ENCODE peak calls at places on chromosome 22, in four cellular contexts. C is endodermal cell, Q is fibroblast of lung, L is IMR-90. B is an unnamed sample.
A peak's percentile ranks its signal among the peaks of the same experiment; 100 is the strongest.

GRCh38 chr22:22433770-22434169 is 74.8 kb downstream of the ZNF280B start:
- DNase-seq in C (no peak), Q (no peak), L (no peak), B (no peak)

GRCh38 chr22:47082505-47082904 is 320.1 kb downstream of the TBC1D22A start:
- DNase-seq in C (peak; percentile 6), Q (peak; percentile 16), L (no peak), B (no peak)

GRCh38 chr22:38032681-38033521 is 24.3 kb upstream of the PICK1 start:
- DNase-seq in C (no peak), Q (peak; percentile 69), L (peak; percentile 90), B (peak; percentile 83)

GRCh38 chr22:28402066-28402465 is 277.6 kb downstream of the TTC28 start:
- DNase-seq in C (no peak), Q (no peak), L (no peak), B (no peak)

GRCh38 chr22:33984211-33984610 is 63.9 kb upstream of the LARGE1 start:
- DNase-seq in C (no peak), Q (no peak), L (no peak), B (no peak)

GRCh38 chr22:25702046-25702445 is 39.9 kb upstream of the MYO18B start:
- DNase-seq in C (no peak), Q (peak; percentile 19), L (peak; percentile 29), B (no peak)

GRCh38 chr22:48410536-48410935 is 1417.1 kb downstream of the BRD1 start:
- DNase-seq in C (no peak), Q (no peak), L (no peak), B (no peak)

GRCh38 chr22:28019360-28019759 is 100.3 kb upstream of the PITPNB start:
- DNase-seq in C (no peak), Q (peak; percentile 29), L (no peak), B (peak; percentile 13)

GRCh38 chr22:36733271-36733670 is 29.7 kb upstream of the CACNG2 start:
- DNase-seq in C (peak; percentile 10), Q (no peak), L (no peak), B (no peak)

GRCh38 chr22:39289445-39290247 is 29.8 kb downstream of the RPL3 start:
- DNase-seq in C (peak; percentile 57), Q (no peak), L (no peak), B (no peak)

GRCh38 chr22:39284983-39285382 is 34.4 kb downstream of the RPL3 start:
- DNase-seq in C (no peak), Q (no peak), L (no peak), B (no peak)

GRCh38 chr22:39288135-39288898 is 31.1 kb downstream of the RPL3 start:
- DNase-seq in C (no peak), Q (no peak), L (no peak), B (no peak)

GRCh38 chr22:39284142-39284980 is 35.1 kb downstream of the RPL3 start:
- DNase-seq in C (no peak), Q (no peak), L (no peak), B (no peak)

DNA sequence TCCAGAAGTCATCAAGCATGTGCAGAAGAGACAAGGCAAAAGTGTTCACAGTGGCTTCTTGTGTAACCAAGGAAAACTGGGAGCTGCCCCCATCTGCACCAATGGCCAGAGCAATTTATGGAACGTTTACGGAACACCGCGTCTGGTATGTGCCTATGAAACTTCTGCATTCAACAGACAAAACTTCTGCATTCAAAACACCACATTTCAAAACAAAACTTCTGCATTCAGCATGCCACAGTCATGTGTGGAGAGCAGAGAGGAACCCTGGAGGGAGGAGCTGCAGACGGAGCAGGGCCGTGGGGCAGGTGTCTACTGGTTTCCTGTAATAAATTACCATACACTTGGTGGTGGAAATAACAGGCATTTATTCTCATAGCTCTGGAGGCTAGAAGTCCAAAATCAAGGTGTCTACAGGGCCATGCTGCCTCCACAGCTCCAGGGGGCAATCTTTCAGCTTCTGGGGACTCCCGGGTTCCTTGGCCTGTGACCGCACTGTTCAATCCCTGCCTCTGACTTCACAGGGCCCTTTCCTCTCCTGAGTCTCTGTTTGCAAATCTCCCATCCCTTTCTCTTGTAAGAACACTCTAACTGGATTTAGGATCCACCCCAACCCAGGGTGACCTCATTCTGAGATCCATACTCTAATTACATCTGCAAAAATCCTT is 32.2 kb downstream of the RPL3 start:
- DNase-seq in C (no peak), Q (no peak), L (no peak), B (no peak)
- H3K4me1 ChIP-seq in C (no peaks in the 10 kb centered on the region), Q (no peaks in the 10 kb centered on the region), L (peaks cover 28% of the 10 kb centered on the region), B (peaks cover 1% of the 10 kb centered on the region)

GRCh38 chr22:17257578-17257977 is 38.3 kb upstream of the ADA2 start:
- DNase-seq in C (peak; percentile 68), Q (no peak), L (no peak), B (no peak)
- H3K4me3 ChIP-seq in C (no peak overlapping the region), Q (no peak overlapping the region), L (no peak overlapping the region), B (no peak overlapping the region)

DNA sequence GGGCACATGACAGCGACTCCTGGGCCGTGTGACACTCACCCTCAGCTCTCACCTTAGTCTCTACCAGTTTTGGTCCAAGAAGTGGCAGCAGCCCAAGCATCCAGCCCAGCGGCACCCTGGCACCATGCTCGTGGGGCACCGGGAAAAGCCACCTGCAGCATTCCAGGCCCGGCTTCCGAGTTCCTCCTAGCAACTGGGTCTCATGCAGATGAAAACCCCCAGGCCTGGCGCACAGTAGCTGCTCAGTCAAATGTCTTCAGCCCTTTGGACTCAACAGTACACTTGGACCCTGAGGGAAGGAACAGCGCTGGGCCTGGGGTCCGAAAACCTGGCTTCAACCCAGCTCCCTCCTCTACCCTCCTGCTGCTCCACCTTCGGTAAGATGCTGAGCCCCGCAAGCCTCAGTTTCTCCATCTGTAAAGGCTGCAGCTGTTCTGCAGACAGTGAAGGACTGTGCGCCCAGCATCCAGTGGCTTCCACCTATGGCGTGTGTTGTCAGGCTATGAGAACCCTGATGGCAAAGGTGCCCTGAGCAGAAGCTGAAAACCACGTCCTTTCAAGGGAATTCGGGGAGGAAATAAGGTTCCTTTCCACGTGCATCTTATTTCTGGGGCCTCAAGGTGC is 66.0 kb downstream of the PHF21B start:
- DNase-seq in C (no peak), Q (no peak), L (no peak), B (no peak)
- H3K4me1 ChIP-seq in C (peaks cover 3% of the 10 kb centered on the region), Q (no peaks in the 10 kb centered on the region), L (no peaks in the 10 kb centered on the region), B (no peaks in the 10 kb centered on the region)

GRCh38 chr22:20425821-20426615 is 11.6 kb downstream of the SCARF2 start:
- DNase-seq in C (no peak), Q (no peak), L (no peak), B (no peak)
- H3K4me3 ChIP-seq in C (no peak overlapping the region), Q (no peak overlapping the region), L (no peak overlapping the region), B (no peak overlapping the region)

GRCh38 chr22:24591286-24591830 is 1.5 kb downstream of the LRRC75B start:
- DNase-seq in C (peak; percentile 43), Q (no peak), L (no peak), B (no peak)
- H3K4me1 ChIP-seq in C (no peaks in the 10 kb centered on the region), Q (peaks cover 3% of the 10 kb centered on the region), L (no peaks in the 10 kb centered on the region), B (no peaks in the 10 kb centered on the region)

GRCh38 chr22:32202539-32203180 is 2.2 kb downstream of the RFPL2 start:
- DNase-seq in C (peak; percentile 85), Q (peak; percentile 41), L (peak; percentile 22), B (no peak)
- H3K4me3 ChIP-seq in C (peak overlapping the region; percentile 85), Q (no peak overlapping the region), L (no peak overlapping the region), B (no peak overlapping the region)

GRCh38 chr22:45779351-45779750 is 107.7 kb downstream of the ATXN10 start:
- DNase-seq in C (no peak), Q (no peak), L (no peak), B (no peak)
- H3K4me1 ChIP-seq in C (no peaks in the 10 kb centered on the region), Q (peaks cover 8% of the 10 kb centered on the region), L (peaks cover 14% of the 10 kb centered on the region), B (no peaks in the 10 kb centered on the region)

B was measured in uterus.